ENCODE peak calls at places on chromosomes 12 and 14, in eight cellular contexts. L, F, U, T, J, K, A and D are unnamed samples.

GRCh38 chr12:39124768-39125167 is 219.4 kb upstream of the CPNE8 start:
- DNase-seq in L (no peak), F (no peak), U (no peak), T (no peak), J (no peak), K (no peak), A (no peak), D (no peak)

GRCh38 chr14:104390941-104391901 is 188.3 kb upstream of the C14orf180 start:
- DNase-seq in L (no peak), F (no peak), U (no peak), T (peak; percentile 40), J (no peak), K (no peak), A (no peak), D (peak; percentile 42)

GRCh38 chr12:84862190-84862589 is 50.4 kb downstream of the SLC6A15 start:
- DNase-seq in L (no peak), F (no peak), U (no peak), T (no peak), J (no peak), K (no peak), A (no peak), D (no peak)

GRCh38 chr12:74401966-74402365 is 135.7 kb upstream of the ATXN7L3B start:
- DNase-seq in L (no peak), F (no peak), U (no peak), T (no peak), J (no peak), K (peak; percentile 79), A (no peak), D (no peak)

GRCh38 chr14:94334837-94335236 is 11.7 kb upstream of the SERPINA6 start:
- DNase-seq in L (no peak), F (no peak), U (no peak), T (no peak), J (no peak), K (no peak), A (no peak), D (no peak)

GRCh38 chr14:94646066-94646465 is 33.9 kb downstream of the SERPINA3 start:
- DNase-seq in L (no peak), F (no peak), U (no peak), T (no peak), J (no peak), K (no peak), A (no peak), D (no peak)

GRCh38 chr14:96905825-96906224 is 108.6 kb downstream of the VRK1 start:
- DNase-seq in L (no peak), F (no peak), U (no peak), T (no peak), J (peak; percentile 46), K (no peak), A (no peak), D (no peak)

GRCh38 chr12:125888921-125889320 is 823.7 kb downstream of the AACS start:
- DNase-seq in L (no peak), F (no peak), U (no peak), T (no peak), J (peak; percentile 21), K (no peak), A (no peak), D (no peak)

GRCh38 chr12:124185970-124186686 is 108.8 kb upstream of the RFLNA start:
- DNase-seq in L (no peak), F (no peak), U (no peak), T (no peak), J (no peak), K (no peak), A (no peak), D (no peak)

GRCh38 chr12:49866859-49867579 is 24.1 kb upstream of the BCDIN3D start:
- DNase-seq in L (peak; percentile 46), F (peak; percentile 77), U (peak; percentile 57), T (peak; percentile 90), J (peak; percentile 87), K (peak; percentile 66), A (peak; percentile 77), D (peak; percentile 90)

GRCh38 chr12:49666176-49666575 is 41.0 kb downstream of the FMNL3 start:
- DNase-seq in L (no peak), F (no peak), U (no peak), T (no peak), J (no peak), K (no peak), A (no peak), D (no peak)

GRCh38 chr12:107485731-107486130 is 199.9 kb upstream of the PWP1 start:
- DNase-seq in L (peak; percentile 55), F (no peak), U (no peak), T (no peak), J (peak; percentile 10), K (peak; percentile 28), A (no peak), D (no peak)

GRCh38 chr12:119460876-119461275 is 126.3 kb downstream of the CCDC60 start:
- DNase-seq in L (no peak), F (no peak), U (no peak), T (no peak), J (no peak), K (no peak), A (no peak), D (no peak)

GRCh38 chr14:92524603-92525185 is 11.1 kb downstream of the RIN3 start:
- DNase-seq in L (no peak), F (no peak), U (no peak), T (no peak), J (no peak), K (no peak), A (no peak), D (no peak)

GRCh38 chr12:27480031-27480430 is 33.5 kb downstream of the SMCO2 start:
- DNase-seq in L (no peak), F (no peak), U (no peak), T (no peak), J (no peak), K (no peak), A (no peak), D (no peak)

GRCh38 chr12:127479256-127479655 is 787.7 kb upstream of the TMEM132C start:
- DNase-seq in L (no peak), F (no peak), U (no peak), T (no peak), J (no peak), K (no peak), A (no peak), D (no peak)

GRCh38 chr14:70698288-70698687 is 56.6 kb downstream of the TTC9 start:
- DNase-seq in L (peak; percentile 19), F (no peak), U (no peak), T (no peak), J (peak; percentile 21), K (peak; percentile 56), A (no peak), D (peak; percentile 26)

GRCh38 chr14:99560403-99560802 is 43.6 kb downstream of the CCDC85C start:
- DNase-seq in L (no peak), F (peak; percentile 17), U (no peak), T (no peak), J (no peak), K (no peak), A (no peak), D (no peak)
- H3K4me1 ChIP-seq in L (peaks cover 30% of the 10 kb centered on the region), F (peaks cover 40% of the 10 kb centered on the region), U (peaks cover 22% of the 10 kb centered on the region), T (peaks cover 58% of the 10 kb centered on the region), J (peaks cover 8% of the 10 kb centered on the region), K (peaks cover 49% of the 10 kb centered on the region), A (peaks cover 36% of the 10 kb centered on the region), D (peaks cover 6% of the 10 kb centered on the region)

GRCh38 chr14:67533754-67534085 is 630 bp downstream of the PLEKHH1 start:
- DNase-seq in L (no peak), F (no peak), U (no peak), T (no peak), J (peak; percentile 9), K (no peak), A (no peak), D (no peak)
- H3K4me3 ChIP-seq in L (peak overlapping the region; percentile 60), F (peak overlapping the region; percentile 70), U (peak overlapping the region; percentile 64), T (peak overlapping the region; percentile 83), J (peak overlapping the region; percentile 84), K (peak overlapping the region; percentile 83), A (peak overlapping the region; percentile 66), D (peak overlapping the region; percentile 44)

GRCh38 chr12:123044351-123044750 is 63.9 kb downstream of the ARL6IP4 start:
- DNase-seq in L (no peak), F (no peak), U (no peak), T (no peak), J (no peak), K (no peak), A (no peak), D (no peak)
- H3K4me1 ChIP-seq in L (peaks cover 35% of the 10 kb centered on the region), F (peaks cover 14% of the 10 kb centered on the region), U (peaks cover 8% of the 10 kb centered on the region), T (no peaks in the 10 kb centered on the region), J (peaks cover 29% of the 10 kb centered on the region), K (peaks cover 24% of the 10 kb centered on the region), A (peaks cover 46% of the 10 kb centered on the region), D (peaks cover 17% of the 10 kb centered on the region)

DNA sequence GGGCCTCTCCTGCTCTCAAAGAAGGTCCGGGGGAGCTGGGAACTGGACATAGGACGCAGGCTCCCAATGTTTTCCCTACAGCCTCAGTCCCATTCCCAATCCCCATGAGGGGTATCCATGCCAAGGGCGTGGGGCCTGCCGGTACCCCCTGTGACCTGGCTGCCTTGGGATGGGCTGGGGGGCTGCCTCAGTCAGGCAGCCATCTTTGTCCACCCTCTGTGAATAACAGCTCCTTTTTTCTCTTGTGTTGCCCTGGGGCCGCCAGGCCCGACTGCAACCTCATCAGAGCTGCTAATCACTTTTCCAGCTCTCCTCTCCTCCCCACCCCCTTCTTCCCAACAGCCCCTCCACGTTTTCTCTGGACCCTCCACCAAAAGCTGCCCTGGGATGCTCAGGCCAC is 11.2 kb downstream of the FIGNL2 start:
- DNase-seq in L (no peak), F (no peak), U (no peak), T (no peak), J (no peak), K (no peak), A (no peak), D (no peak)
- H3K4me3 ChIP-seq in L (no peak overlapping the region), F (no peak overlapping the region), U (no peak overlapping the region), T (no peak overlapping the region), J (no peak overlapping the region), K (no peak overlapping the region), A (no peak overlapping the region), D (no peak overlapping the region)